ENCODE peak calls at places on chromosomes 11 and 22, in six cellular contexts. A is cardiac fibroblast, Q is GM12865, K is choroid plexus epithelial cell, B is brain microvascular endothelial cell, I is caudate nucleus. C is an unnamed sample.

GRCh38 chr11:111983187-111983986 is 41.8 kb upstream of the DLAT start:
- DNase-seq in Q (no peak), A (no peak), B (no peak), I (peak), K (no peak), C (no peak)

GRCh38 chr11:46026616-46027293 is 94.5 kb downstream of the PHF21A start:
- DNase-seq in I (no peak), A (peak), Q (no peak), K (peak), B (peak), C (no peak)

GRCh38 chr11:10858505-10859360 is 880 bp upstream of the ZBED5 start:
- DNase-seq in I (peak), Q (peak), B (no peak), A (no peak), K (peak), C (peak)

GRCh38 chr11:12177739-12178338 is 67.4 kb downstream of the MICAL2 start:
- DNase-seq in A (peak), K (no peak), B (peak), I (no peak), Q (no peak), C (no peak)

GRCh38 chr22:43164636-43165035 is 13.3 kb downstream of the TSPO start:
- DNase-seq in Q (no peak), B (no peak), K (no peak), A (no peak), I (no peak), C (no peak)

GRCh38 chr22:34105461-34106062 is 185.3 kb upstream of the LARGE1 start:
- DNase-seq in Q (peak), B (no peak), I (peak), K (no peak), A (peak), C (no peak)

GRCh38 chr11:11993814-11994213 is 14.6 kb downstream of the DKK3 start:
- DNase-seq in A (peak), Q (no peak), I (peak), B (peak), K (peak), C (no peak)

GRCh38 chr11:129699711-129700304 is 115.8 kb upstream of the TMEM45B start:
- DNase-seq in K (peak), B (no peak), I (no peak), Q (no peak), A (no peak), C (no peak)

GRCh38 chr11:7688238-7688826 is 15.0 kb upstream of the CYB5R2 start:
- DNase-seq in I (no peak), A (peak), Q (peak), K (peak), B (no peak), C (no peak)

GRCh38 chr22:50548046-50548912 is 2.6 kb downstream of the KLHDC7B start:
- DNase-seq in A (no peak), Q (no peak), B (no peak), I (no peak), K (no peak), C (no peak)

GRCh38 chr11:28654191-28654590 is 546.0 kb downstream of the METTL15 start:
- DNase-seq in K (no peak), B (no peak), A (no peak), I (no peak), Q (no peak), C (no peak)

GRCh38 chr22:48305726-48306235 is 1521.9 kb downstream of the BRD1 start:
- DNase-seq in K (no peak), A (no peak), Q (no peak), I (no peak), B (no peak), C (no peak)

GRCh38 chr22:42353883-42354727 is 78.1 kb downstream of the NFAM1 start:
- DNase-seq in Q (no peak), I (no peak), B (no peak), A (no peak), K (no peak), C (no peak)

GRCh38 chr22:50218996-50219727 is 18.4 kb downstream of the SELENOO start:
- DNase-seq in A (peak), B (peak), Q (no peak), K (peak), I (no peak), C (no peak)

GRCh38 chr22:32329202-32329645 is 28.4 kb upstream of the RFPL3 start:
- DNase-seq in B (no peak), K (no peak), A (no peak), Q (no peak), I (no peak), C (no peak)